ENCODE peak calls at places on chromosomes 3 and 15, in six cellular contexts. H is aorta, N is NAMALWA, V is uterus, I is stromal cell of bone marrow, A is neuronal stem cell. F is an unnamed sample.

GRCh38 chr3:149395107-149396089 is 17.9 kb upstream of the TM4SF1 start:
- DNase-seq in N (no peak), A (no peak), H (no peak), I (peak; percentile 76), V (no peak), F (no peak)

GRCh38 chr3:144369151-144369879 is 397.7 kb downstream of the DIPK2A start:
- DNase-seq in V (no peak), N (no peak), I (no peak), H (no peak), A (no peak), F (no peak)

GRCh38 chr3:147318900-147319299 is 87.4 kb downstream of the ZIC4 start:
- DNase-seq in A (no peak), N (no peak), V (no peak), I (no peak), H (no peak), F (no peak)

GRCh38 chr3:35733276-35733675 is 94.0 kb downstream of the ARPP21 start:
- DNase-seq in H (no peak), A (no peak), I (no peak), V (no peak), N (no peak), F (no peak)

GRCh38 chr3:45199837-45200648 is 26.0 kb downstream of the TMEM158 start:
- DNase-seq in N (no peak), A (no peak), V (no peak), H (no peak), I (peak; percentile 53), F (peak; percentile 77)

GRCh38 chr3:163562625-163563024 is 1515.7 kb downstream of the SI start:
- DNase-seq in A (no peak), N (no peak), I (no peak), V (no peak), H (no peak), F (peak; percentile 9)

GRCh38 chr3:157282261-157283191 is 122.6 kb upstream of the CCNL1 start:
- DNase-seq in H (no peak), V (peak; percentile 34), I (peak; percentile 97), N (no peak), A (no peak), F (no peak)

GRCh38 chr3:104044002-104044401 is 1322.7 kb upstream of the ALCAM start:
- DNase-seq in H (no peak), V (no peak), I (no peak), A (no peak), N (no peak), F (no peak)

GRCh38 chr3:159852821-159853505 is 135.7 kb upstream of the IL12A start:
- DNase-seq in N (no peak), A (no peak), V (peak; percentile 55), I (no peak), H (peak; percentile 80), F (no peak)

GRCh38 chr3:197730200-197730599 is 6.5 kb downstream of the RUBCN start:
- DNase-seq in I (peak; percentile 76), V (no peak), H (no peak), N (no peak), A (no peak), F (peak; percentile 78)

GRCh38 chr3:15221574-15222217 is 15.7 kb downstream of the CAPN7 start:
- DNase-seq in V (no peak), A (no peak), H (no peak), N (no peak), I (no peak), F (no peak)

GRCh38 chr15:79394231-79394630 is 37.9 kb upstream of the MINAR1 start:
- DNase-seq in V (no peak), N (no peak), H (no peak), A (no peak), I (peak; percentile 61), F (peak; percentile 27)

GRCh38 chr3:169668957-169669681 is 5.6 kb upstream of the MECOM start:
- DNase-seq in A (peak; percentile 59), N (peak; percentile 72), V (peak; percentile 32), I (no peak), H (peak; percentile 94), F (no peak)

GRCh38 chr3:13595485-13595884 is 46.6 kb downstream of the FBLN2 start:
- DNase-seq in H (no peak), A (no peak), N (no peak), I (no peak), V (no peak), F (no peak)

GRCh38 chr3:13217736-13218540 is 144.7 kb upstream of the IQSEC1 start:
- DNase-seq in A (no peak), V (no peak), I (no peak), H (no peak), N (no peak), F (peak; percentile 27)

GRCh38 chr15:70932397-70932796 is 39.8 kb downstream of the LRRC49 start:
- DNase-seq in N (no peak), I (no peak), H (no peak), A (no peak), V (no peak), F (no peak)

GRCh38 chr3:13792512-13793347 is 87.1 kb downstream of the WNT7A start:
- DNase-seq in I (no peak), V (no peak), A (no peak), N (no peak), H (peak; percentile 65), F (no peak)

GRCh38 chr15:71153823-71154524 is 38.7 kb downstream of the THSD4 start:
- DNase-seq in H (no peak), V (no peak), I (no peak), A (no peak), N (no peak), F (no peak)

GRCh38 chr3:184773341-184774186 is 38.4 kb upstream of the VPS8 start:
- DNase-seq in V (peak; percentile 47), N (no peak), H (peak; percentile 74), I (no peak), A (peak; percentile 23), F (no peak)

GRCh38 chr3:185164428-185165217 is 11.8 kb upstream of the C3orf70 start:
- DNase-seq in H (no peak), N (no peak), A (no peak), I (no peak), V (no peak), F (no peak)

GRCh38 chr15:59532770-59533379 is 78.7 kb upstream of the GCNT3 start:
- DNase-seq in H (no peak), N (peak; percentile 91), A (peak; percentile 15), I (peak; percentile 13), V (no peak), F (peak; percentile 11)

GRCh38 chr3:33060609-33061337 is 36.2 kb downstream of the GLB1 start:
- DNase-seq in V (no peak), A (no peak), N (no peak), H (no peak), I (no peak), F (no peak)

F was measured in astrocyte of the cerebellum.